ENCODE peak calls at places on chromosomes 5 and 9, in four cellular contexts. O is A549, S is HepG2, L is GM12878. D is an unnamed sample.

GRCh38 chr9:133769511-133770075 is 31.4 kb upstream of the SARDH start:
- DNase-seq in S (no peak), O (no peak), L (no peak), D (no peak)

GRCh38 chr9:135517407-135517822 is 3.8 kb upstream of the LCN1 start:
- DNase-seq in O (no peak), S (no peak), L (no peak), D (no peak)

GRCh38 chr5:110956913-110957813 is 114.3 kb upstream of the TSLP start:
- DNase-seq in L (no peak), S (no peak), O (no peak), D (no peak)

GRCh38 chr5:1513326-1514026 is 10.3 kb downstream of the LPCAT1 start:
- DNase-seq in S (no peak), O (no peak), L (no peak), D (no peak)

GRCh38 chr5:94524841-94525697 is 93.3 kb downstream of the KIAA0825 start:
- DNase-seq in O (peak; percentile 53), S (peak; percentile 47), L (peak; percentile 9), D (peak; percentile 22)

GRCh38 chr9:131238402-131239021 is 37.8 kb downstream of the FAM78A start:
- DNase-seq in O (no peak), S (no peak), L (no peak), D (no peak)

GRCh38 chr5:78731884-78732283 is 83.3 kb upstream of the LHFPL2 start:
- DNase-seq in O (peak; percentile 63), L (no peak), S (no peak), D (no peak)

GRCh38 chr5:139443766-139444473 is 4.6 kb upstream of the DNAJC18 start:
- DNase-seq in S (no peak), O (no peak), L (no peak), D (no peak)

GRCh38 chr5:17180957-17181723 is 36.3 kb upstream of the BASP1 start:
- DNase-seq in S (peak; percentile 13), L (no peak), O (peak; percentile 95), D (no peak)

GRCh38 chr5:112584781-112585180 is 152.9 kb upstream of the APC start:
- DNase-seq in L (no peak), O (no peak), S (no peak), D (no peak)

DNA sequence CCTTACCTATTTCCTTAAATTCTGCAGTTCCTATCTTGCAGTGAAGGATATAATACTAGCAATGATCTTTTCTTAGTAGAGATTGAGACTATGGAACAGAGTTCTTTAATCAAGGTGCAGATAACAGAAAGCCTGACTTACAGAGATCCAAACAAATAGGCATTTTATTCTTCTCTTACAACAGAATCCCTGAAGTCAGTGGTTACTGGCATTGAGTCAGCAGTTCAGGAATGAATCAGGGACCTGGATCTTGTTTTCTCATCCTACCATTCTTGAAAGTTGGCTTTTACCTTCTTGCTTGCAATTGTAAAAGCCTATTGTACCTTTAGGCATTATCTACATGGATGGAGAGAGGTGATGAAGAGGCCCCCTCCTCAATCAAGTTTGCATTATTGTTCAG is 47.5 kb upstream of the TLE4 start:
- DNase-seq in O (no peak), L (no peak), S (no peak), D (no peak)
- TF ChIP-seq POLR2AphosphoS2 in O (no peak), L (no peak), S (no peak), D (no peak)

DNA sequence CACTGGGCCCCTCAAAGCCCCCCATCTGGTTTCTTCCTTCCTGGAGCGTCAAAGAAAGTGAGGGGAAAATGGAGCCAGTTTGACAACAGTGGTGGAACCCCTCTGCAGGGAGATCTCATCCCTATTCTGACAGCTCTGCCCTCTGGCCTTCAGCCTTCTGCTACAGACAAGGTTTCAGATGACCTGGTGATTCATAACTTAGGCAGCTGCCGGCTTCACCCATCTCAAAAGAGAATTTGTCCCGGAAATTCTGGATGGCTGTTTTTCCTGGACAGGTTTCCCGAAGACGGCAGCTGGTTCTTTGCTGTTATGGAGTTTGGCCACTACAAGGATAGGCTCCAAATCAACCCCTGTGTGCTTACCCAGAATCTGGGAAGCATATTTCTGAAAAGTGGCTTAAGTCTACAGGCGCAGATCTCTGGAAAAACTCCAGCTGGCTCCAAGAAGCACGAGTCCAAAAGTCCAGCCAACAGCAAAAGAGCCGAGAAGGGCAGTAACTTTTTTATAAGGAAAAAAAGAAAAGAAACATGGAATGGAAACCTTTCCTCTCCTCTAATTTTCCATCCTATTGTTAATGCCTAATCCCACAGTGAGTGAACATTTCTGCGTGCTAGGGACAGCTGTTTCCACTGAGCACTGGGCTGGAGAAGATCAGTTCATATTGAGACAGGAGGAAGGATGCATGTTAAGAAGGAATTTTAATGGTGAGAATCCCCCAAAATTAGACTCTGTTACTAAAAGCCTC is 54.5 kb downstream of the ZNF366 start:
- DNase-seq in O (peak; percentile 61), L (no peak), S (no peak), D (no peak)
- TF ChIP-seq POLR2AphosphoS2 in O (no peak), L (no peak), S (no peak), D (no peak)

GRCh38 chr5:179345429-179346321 is at the start of gene ADAMTS2:
- DNase-seq in O (no peak), S (no peak), L (no peak), D (peak; percentile 87)
- TF ChIP-seq POLR2AphosphoS2 in O (no peak), S (no peak), L (no peak), D (no peak)

DNA sequence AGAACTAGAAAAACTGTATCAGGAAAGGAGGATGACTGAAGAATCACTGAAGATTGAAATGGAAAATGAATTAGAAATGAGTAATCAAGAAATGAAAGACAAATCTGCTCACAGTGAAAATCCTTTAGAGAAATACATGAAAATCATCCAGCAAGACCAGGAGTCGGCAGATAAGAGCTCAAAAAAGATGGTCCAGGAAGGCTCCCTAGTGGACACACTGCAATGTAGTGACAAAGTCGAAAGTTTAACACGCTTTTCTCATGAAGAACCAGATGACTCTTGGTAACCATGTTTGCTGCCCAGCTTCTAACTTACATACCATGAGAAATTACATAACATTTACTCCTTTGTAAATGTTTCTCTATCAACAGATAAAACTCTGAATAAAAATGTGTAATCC is 37.1 kb downstream of the CPLANE1 start:
- DNase-seq in L (no peak), S (no peak), O (peak; percentile 5), D (no peak)
- TF ChIP-seq POLR2AphosphoS2 in L (no peak), S (no peak), O (no peak), D (no peak)

DNA sequence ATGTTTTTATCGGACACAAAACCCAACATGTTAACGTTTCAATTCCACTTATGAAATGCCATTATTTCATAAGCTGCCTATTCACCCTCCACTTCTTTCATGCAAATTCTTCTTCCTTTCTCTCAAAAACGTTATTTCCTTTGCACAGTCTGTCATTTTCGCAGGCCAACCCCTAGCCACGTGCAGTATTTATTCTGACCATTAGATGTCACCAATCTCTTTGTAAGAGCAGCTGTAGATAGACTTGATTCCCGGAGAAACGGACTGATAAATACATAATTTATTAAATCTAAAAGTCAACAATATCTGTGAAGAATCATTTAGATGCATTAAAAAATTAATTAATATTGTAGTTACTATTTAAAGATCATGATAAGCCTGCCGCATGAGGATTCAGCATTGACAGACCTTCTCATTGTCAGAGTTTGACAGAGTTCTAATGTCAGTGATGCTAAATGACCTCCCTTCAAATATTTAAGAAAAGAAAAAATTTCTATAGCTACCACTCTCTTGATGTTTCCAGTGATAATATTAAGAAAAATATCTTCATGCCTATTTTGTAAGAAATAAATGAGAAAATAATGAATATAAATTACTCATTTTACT is 933.6 kb downstream of the CDH12 start:
- DNase-seq in O (peak; percentile 48), L (peak; percentile 13), S (peak; percentile 14), D (peak; percentile 18)
- TF ChIP-seq POLR2AphosphoS2 in O (no peak), L (no peak), S (no peak), D (no peak)

DNA sequence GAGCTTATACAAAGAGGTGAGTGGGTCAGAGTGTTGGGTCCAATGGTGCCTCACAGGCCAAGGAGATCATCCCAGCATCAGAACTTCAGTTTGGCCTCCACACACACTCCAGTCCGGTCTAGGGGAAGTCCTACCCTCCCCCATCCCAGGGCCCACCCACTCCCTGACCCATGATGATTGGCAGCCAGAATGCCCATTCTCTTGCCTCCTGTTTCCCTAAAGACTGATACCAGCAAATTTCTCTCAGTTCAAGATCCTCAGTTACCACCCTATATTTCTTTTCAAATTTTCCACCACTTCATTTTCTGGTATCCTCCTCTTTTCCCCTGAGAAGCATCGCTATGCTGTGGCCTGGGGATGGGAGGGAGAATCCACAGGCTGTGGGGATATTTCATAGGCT is 21.9 kb downstream of the DRD1 start:
- DNase-seq in L (no peak), O (no peak), S (no peak), D (no peak)
- TF ChIP-seq POLR2AphosphoS2 in L (no peak), O (no peak), S (no peak), D (no peak)

GRCh38 chr9:90014421-90014820 is 409.6 kb downstream of the GADD45G start:
- DNase-seq in L (no peak), S (no peak), O (no peak), D (no peak)

GRCh38 chr9:90010793-90011192 is 406.0 kb downstream of the GADD45G start:
- DNase-seq in L (no peak), O (no peak), S (no peak), D (no peak)

GRCh38 chr9:90012825-90013425 is 408.1 kb downstream of the GADD45G start:
- DNase-seq in S (no peak), O (no peak), L (no peak), D (no peak)

GRCh38 chr9:90016272-90016671 is 411.5 kb downstream of the GADD45G start:
- DNase-seq in O (no peak), L (no peak), S (no peak), D (no peak)

DNA sequence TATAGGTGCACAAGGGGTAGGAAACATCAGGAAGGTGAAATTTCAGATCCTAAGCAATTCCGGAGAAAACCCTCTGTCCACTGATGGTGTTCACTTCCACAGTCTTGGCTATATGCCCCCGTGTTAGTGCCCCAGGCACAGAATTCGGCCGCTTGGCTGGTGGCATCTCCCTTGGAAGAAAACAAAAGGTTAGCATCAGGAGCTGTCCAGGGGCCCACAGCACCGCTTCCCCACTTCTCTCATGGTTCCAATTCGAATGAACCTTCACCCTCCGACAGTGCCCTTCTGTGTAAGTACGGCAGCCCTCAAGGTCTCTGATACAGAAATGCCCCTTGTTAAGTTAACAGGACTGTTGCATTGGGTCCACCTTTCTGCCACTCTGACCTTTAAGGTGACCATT is 409.0 kb downstream of the GADD45G start:
- DNase-seq in O (no peak), L (no peak), S (no peak), D (no peak)
- TF ChIP-seq POLR2AphosphoS2 in O (no peak), L (no peak), S (no peak), D (no peak)

DNA sequence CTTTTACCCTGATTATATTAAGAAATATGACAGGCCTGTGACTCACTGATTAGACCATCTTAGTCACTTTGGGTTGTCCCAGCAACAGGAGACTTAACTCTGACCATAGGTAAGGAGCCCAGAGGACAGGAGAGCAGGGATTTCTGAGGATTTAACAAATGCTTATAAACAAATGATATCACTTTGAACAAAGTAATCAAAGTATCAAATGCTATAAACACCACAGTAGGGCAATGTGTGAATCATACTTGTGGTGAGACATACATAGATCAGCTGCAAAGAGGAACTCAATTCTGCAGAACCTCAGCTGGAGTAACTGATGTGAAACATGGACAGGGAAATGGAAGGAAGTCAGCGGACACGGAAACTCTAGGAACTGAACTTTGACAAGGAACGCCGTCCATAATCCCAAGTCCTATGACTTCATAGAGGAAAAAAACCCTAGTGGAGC is 190.6 kb upstream of the MSX2 start:
- DNase-seq in S (no peak), L (no peak), O (peak; percentile 50), D (no peak)
- TF ChIP-seq POLR2AphosphoS2 in S (no peak), L (no peak), O (no peak), D (no peak)

D was measured in K562.